ENCODE peak calls at places on chromosomes 3 and 15, in seven cellular contexts. F, Q, M, B, C, U and R are unnamed samples.

GRCh38 chr15:27398631-27399030 is 427.6 kb downstream of the GABRG3 start:
- DNase-seq in F (no peak), C (no peak), U (no peak), B (no peak), M (no peak), Q (no peak), R (no peak)

GRCh38 chr15:73986055-73986775 is 5.9 kb downstream of the STOML1 start:
- DNase-seq in M (no peak), B (no peak), F (no peak), C (no peak), Q (no peak), U (no peak), R (peak)

GRCh38 chr3:185658504-185658912 is 72.4 kb downstream of the SENP2 start:
- DNase-seq in B (no peak), C (peak), Q (no peak), U (peak), M (peak), F (peak), R (peak)

GRCh38 chr3:67109651-67110204 is 111.6 kb downstream of the KBTBD8 start:
- DNase-seq in F (peak), M (peak), B (peak), U (no peak), C (no peak), Q (no peak), R (peak)

GRCh38 chr15:48421362-48421761 is 90.1 kb downstream of the DUT start:
- DNase-seq in M (no peak), F (no peak), B (peak), U (no peak), C (no peak), Q (no peak), R (no peak)

GRCh38 chr15:71050461-71050860 is 64.8 kb upstream of the THSD4 start:
- DNase-seq in F (no peak), U (no peak), B (no peak), Q (no peak), M (no peak), C (no peak), R (no peak)

GRCh38 chr15:34064443-34064842 is 25.4 kb upstream of the AVEN start:
- DNase-seq in Q (no peak), U (no peak), C (no peak), B (no peak), F (no peak), M (no peak), R (no peak)

GRCh38 chr15:92068121-92068520 is 214.6 kb downstream of the SLCO3A1 start:
- DNase-seq in F (peak), B (no peak), C (no peak), M (no peak), U (no peak), Q (no peak), R (peak)

GRCh38 chr3:37862712-37863551 is 1.3 kb downstream of the CTDSPL start:
- DNase-seq in C (peak), Q (no peak), F (peak), B (peak), U (no peak), M (peak), R (peak)

GRCh38 chr3:28226020-28226419 is 15.4 kb upstream of the CMC1 start:
- DNase-seq in U (no peak), F (no peak), M (no peak), B (no peak), C (no peak), Q (no peak), R (no peak)

GRCh38 chr15:33492434-33493052 is 181.8 kb downstream of the RYR3 start:
- DNase-seq in F (no peak), B (peak), M (no peak), U (no peak), C (no peak), Q (no peak), R (no peak)

GRCh38 chr3:45043715-45044299 is 17.7 kb downstream of the CLEC3B start:
- DNase-seq in C (no peak), F (peak), M (peak), U (no peak), Q (no peak), B (no peak), R (peak)

GRCh38 chr3:49512791-49513355 is 41.4 kb upstream of the BSN start:
- DNase-seq in F (no peak), U (no peak), Q (no peak), B (no peak), M (no peak), C (no peak), R (no peak)

GRCh38 chr3:123708531-123708930 is 123.7 kb upstream of the HACD2 start:
- DNase-seq in B (no peak), C (no peak), M (no peak), Q (no peak), F (no peak), U (no peak), R (no peak)

GRCh38 chr15:68583936-68584703 is 5.3 kb downstream of the CORO2B start:
- DNase-seq in B (no peak), Q (no peak), U (no peak), C (no peak), F (no peak), M (no peak), R (no peak)

GRCh38 chr15:101431748-101432147 is 57.8 kb downstream of the PCSK6 start:
- DNase-seq in F (no peak), M (no peak), B (no peak), Q (no peak), U (no peak), C (no peak), R (no peak)

GRCh38 chr3:38805765-38806386 is 10.1 kb downstream of the SCN10A start:
- DNase-seq in C (no peak), U (no peak), M (peak), F (peak), Q (peak), B (peak), R (peak)

GRCh38 chr3:172777901-172778300 is 27.4 kb downstream of the ECT2 start:
- DNase-seq in Q (no peak), B (no peak), C (no peak), F (no peak), U (no peak), M (no peak), R (no peak)

GRCh38 chr3:11954312-11954934 is 49.8 kb upstream of the SYN2 start:
- DNase-seq in M (no peak), F (no peak), B (no peak), C (no peak), U (no peak), Q (no peak), R (peak)

GRCh38 chr3:12841970-12842328 is 584 bp upstream of the RPL32 start:
- DNase-seq in F (no peak), U (no peak), Q (no peak), B (no peak), M (no peak), C (no peak), R (no peak)

GRCh38 chr3:171428321-171428787 is 31.9 kb downstream of the TNIK start:
- DNase-seq in M (no peak), Q (no peak), U (no peak), B (peak), C (no peak), F (no peak), R (no peak)
- TF ChIP-seq CTCF in M (no peak), Q (no peak), U (no peak), B (no peak), C (no peak), F (no peak), R (no peak)

DNA sequence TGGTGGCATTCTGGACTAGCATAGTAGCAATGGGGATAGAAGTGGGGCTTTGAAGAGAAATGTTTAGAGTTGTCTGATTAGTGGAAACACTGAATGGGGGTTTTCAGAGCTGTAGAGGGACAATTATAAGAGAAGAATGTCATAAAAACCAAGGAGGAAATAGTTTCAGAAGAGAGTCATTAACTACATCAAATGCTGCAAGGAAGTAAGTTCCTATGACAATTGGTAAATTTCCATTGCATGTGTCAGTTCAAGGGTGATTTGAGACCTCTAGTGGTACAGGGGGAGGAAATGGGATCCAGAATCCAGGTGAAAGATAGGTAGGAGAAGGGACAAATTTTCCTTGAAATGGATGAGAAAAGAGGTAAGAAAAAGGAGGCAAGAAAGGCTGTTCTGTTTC is 68.3 kb upstream of the TBC1D5 start:
- DNase-seq in Q (no peak), C (no peak), M (peak), F (peak), U (no peak), B (peak), R (peak)
- TF ChIP-seq CTCF in Q (no peak), C (peak), M (peak), F (peak), U (no peak), B (peak), R (peak)

GRCh38 chr15:85116494-85116893 is 134.8 kb downstream of the PDE8A start:
- DNase-seq in U (no peak), C (no peak), F (no peak), M (no peak), B (no peak), Q (no peak), R (no peak)

GRCh38 chr15:85114886-85115285 is 133.2 kb downstream of the PDE8A start:
- DNase-seq in C (no peak), M (no peak), F (no peak), U (no peak), Q (no peak), B (no peak), R (no peak)

GRCh38 chr15:85116925-85117646 is 135.4 kb downstream of the PDE8A start:
- DNase-seq in U (no peak), M (no peak), B (no peak), F (peak), C (no peak), Q (no peak), R (no peak)

GRCh38 chr15:85118173-85118572 is 136.5 kb downstream of the PDE8A start:
- DNase-seq in C (no peak), B (no peak), F (no peak), U (no peak), M (no peak), Q (no peak), R (no peak)

GRCh38 chr15:85116066-85116465 is 134.4 kb downstream of the PDE8A start:
- DNase-seq in Q (no peak), B (no peak), C (no peak), F (no peak), U (no peak), M (no peak), R (no peak)
- TF ChIP-seq CTCF in Q (no peak), B (no peak), C (no peak), F (no peak), U (no peak), M (no peak), R (no peak)

DNA sequence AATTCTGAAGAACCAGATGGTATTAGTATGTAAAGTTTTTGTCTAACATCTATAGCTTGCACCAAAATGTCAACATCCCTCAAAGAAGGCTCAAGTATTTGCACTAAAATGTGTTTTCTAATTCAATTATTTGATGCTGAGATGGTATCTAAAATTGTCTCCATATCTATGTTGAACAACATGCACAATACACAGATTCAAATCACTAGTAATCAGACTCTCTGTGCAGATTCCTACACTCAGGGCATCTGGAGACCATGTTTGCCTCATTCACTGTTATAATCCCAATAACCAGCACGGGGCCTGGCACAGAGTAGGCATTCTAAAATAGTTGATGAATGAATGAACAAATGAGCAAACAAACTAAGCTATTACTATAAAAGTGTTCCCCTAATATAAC is 2.6 kb downstream of the FILIP1L start:
- DNase-seq in F (no peak), U (no peak), C (no peak), B (no peak), M (no peak), Q (no peak), R (no peak)
- TF ChIP-seq CTCF in F (no peak), U (no peak), C (no peak), B (no peak), M (no peak), Q (no peak), R (no peak)